ENCODE peak calls at places on chromosomes 7 and 10, in four cellular contexts. T is GM23338, F is PC-9, H is GM23248. J is an unnamed sample. For H3F3A, the result is how much of the 10 kb centered on the place peaks cover.

GRCh38 chr7:28986028-28986427 is 27.9 kb upstream of the TRIL start:
- DNase-seq in T (no peak), F (no peak), H (no peak), J (no peak)

GRCh38 chr10:20877986-20878979 is 18.8 kb downstream of the NEBL start:
- DNase-seq in T (no peak), F (no peak), H (peak), J (peak)

GRCh38 chr10:3897156-3897555 is 112.1 kb upstream of the KLF6 start:
- DNase-seq in T (no peak), F (no peak), H (peak), J (peak)

GRCh38 chr10:131928248-131929095 is 27.7 kb downstream of the PPP2R2D start:
- DNase-seq in T (no peak), F (no peak), H (no peak), J (no peak)

GRCh38 chr7:158373761-158374545 is 213.7 kb downstream of the PTPRN2 start:
- DNase-seq in T (no peak), F (no peak), H (peak), J (no peak)

GRCh38 chr10:130464426-130464825 is 328.2 kb downstream of the GLRX3 start:
- DNase-seq in T (no peak), F (no peak), H (no peak), J (no peak)

GRCh38 chr10:23344251-23344841 is at the start of gene C10orf67:
- DNase-seq in T (peak), F (peak), H (peak), J (peak)

GRCh38 chr10:118635674-118636402 is 40.4 kb upstream of the PRLHR start:
- DNase-seq in T (peak), F (no peak), H (no peak), J (no peak)

GRCh38 chr10:49613160-49613881 is 516 bp upstream of the CHAT start:
- DNase-seq in T (peak), F (no peak), H (no peak), J (no peak)

GRCh38 chr7:44239361-44239760 is 38.6 kb downstream of the YKT6 start:
- DNase-seq in T (no peak), F (no peak), H (no peak), J (no peak)

GRCh38 chr7:63057265-63057664 is 941.4 kb upstream of the ZNF722 start:
- DNase-seq in T (no peak), F (no peak), H (no peak), J (no peak)

GRCh38 chr10:77974396-77975074 is 48.0 kb upstream of the DLG5 start:
- DNase-seq in T (peak), F (peak), H (peak), J (peak)

GRCh38 chr10:54769051-54769450 is 32.0 kb downstream of the PCDH15 start:
- DNase-seq in T (no peak), F (no peak), H (no peak), J (no peak)

GRCh38 chr7:157467496-157468212 is 130.8 kb downstream of the DNAJB6 start:
- DNase-seq in T (no peak), F (no peak), H (no peak), J (no peak)

GRCh38 chr7:152180587-152180986 is 155.1 kb downstream of the GALNT11 start:
- DNase-seq in T (no peak), F (no peak), H (peak), J (no peak)

GRCh38 chr7:18975689-18976280 is 141.7 kb downstream of the TWIST1 start:
- DNase-seq in T (no peak), F (no peak), H (no peak), J (no peak)

GRCh38 chr7:130371059-130371458 is 9.2 kb upstream of the CPA1 start:
- DNase-seq in T (no peak), F (no peak), H (peak), J (no peak)

GRCh38 chr10:95767884-95768556 is 12.1 kb downstream of the ENTPD1 start:
- DNase-seq in T (no peak), F (no peak), H (peak), J (no peak)

GRCh38 chr7:87216701-87217508 is 2.6 kb downstream of the TMEM243 start:
- DNase-seq in T (no peak), F (no peak), H (peak), J (no peak)

GRCh38 chr10:79070091-79070610 is 1.4 kb downstream of the ZMIZ1 start:
- DNase-seq in T (peak), F (peak), H (peak), J (peak)

GRCh38 chr7:47415289-47416212 is 166.4 kb downstream of the TNS3 start:
- DNase-seq in T (no peak), F (no peak), H (no peak), J (no peak)

GRCh38 chr10:124622158-124622557 is 122.0 kb downstream of the FAM53B start:
- DNase-seq in T (no peak), F (no peak), H (no peak), J (no peak)
- H3F3A ChIP-seq in T (under half), F (under half), H (under half), J (under half)

GRCh38 chr10:128187788-128188185 is 61.6 kb upstream of the MKI67 start:
- DNase-seq in T (no peak), F (no peak), H (no peak), J (no peak)
- H3K4me2 ChIP-seq in T (no peak), F (no peak), H (no peak), J (no peak)

DNA sequence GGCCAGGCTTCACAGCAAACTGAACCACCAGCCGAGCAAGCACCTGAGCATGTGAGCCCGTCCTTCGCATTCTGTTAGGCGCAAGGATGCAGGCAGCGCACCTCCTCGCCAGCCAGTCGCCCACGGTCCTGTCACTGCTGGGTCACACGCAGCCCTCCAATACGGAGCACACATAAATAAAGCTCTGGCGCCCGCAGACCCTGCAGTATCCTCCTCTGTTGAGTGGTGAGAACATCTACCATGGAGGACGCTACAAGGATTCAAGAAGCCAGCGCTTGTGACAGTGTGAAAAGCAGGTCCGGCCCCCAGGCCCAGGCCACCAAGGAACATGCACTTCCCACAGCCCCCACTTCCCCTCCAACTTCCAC is 34.9 kb downstream of the VOPP1 start:
- DNase-seq in T (no peak), F (no peak), H (no peak), J (no peak)
- H3F3A ChIP-seq in T (under half), F (half or more), H (under half), J (under half)

DNA sequence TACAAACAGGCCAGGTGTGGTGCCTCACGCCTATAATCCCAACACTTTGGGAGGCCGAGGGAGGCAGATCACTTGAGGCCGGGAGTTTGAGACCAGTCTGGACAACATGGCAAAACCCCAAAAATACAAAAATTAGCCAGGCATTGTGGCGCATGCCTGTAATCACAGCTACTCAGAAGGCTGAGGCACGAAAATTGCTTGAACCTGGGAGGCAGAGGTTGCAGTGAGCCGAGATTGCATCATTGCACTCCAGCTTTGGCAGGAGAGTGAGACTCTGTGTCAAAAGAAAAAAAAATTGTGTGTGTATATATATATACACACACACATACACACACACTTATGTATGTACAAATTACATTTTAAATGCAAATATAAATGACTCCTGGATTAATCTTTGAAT is 76.9 kb upstream of the LRRN3 start:
- DNase-seq in T (no peak), F (no peak), H (no peak), J (no peak)
- H3K4me2 ChIP-seq in T (no peak), F (no peak), H (no peak), J (no peak)

DNA sequence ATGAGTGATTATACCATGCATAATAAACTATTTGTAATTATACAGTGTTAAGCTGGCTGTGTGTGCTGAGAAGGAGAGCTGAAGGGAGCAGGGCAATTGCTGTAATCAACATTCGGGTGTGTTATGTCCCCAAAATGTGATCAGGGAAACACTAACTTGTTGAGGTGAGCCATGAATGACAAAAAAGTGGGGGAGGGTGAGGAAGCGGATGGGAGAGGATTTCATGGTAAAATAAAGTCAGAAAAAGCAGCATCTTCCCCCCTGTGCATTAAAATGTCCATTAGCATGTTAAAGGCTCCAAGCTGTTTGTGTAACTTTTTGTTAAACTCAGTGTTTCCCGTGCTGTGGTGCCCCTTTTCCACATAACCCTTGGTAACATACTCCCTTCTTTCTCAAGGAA is 84.9 kb downstream of the ARID5B start:
- DNase-seq in T (peak), F (no peak), H (no peak), J (no peak)
- H3F3A ChIP-seq in T (under half), F (under half), H (under half), J (under half)

GRCh38 chr7:50393076-50393475 is 57.1 kb downstream of the FIGNL1 start:
- DNase-seq in T (no peak), F (no peak), H (no peak), J (no peak)
- H3K4me2 ChIP-seq in T (no peak), F (no peak), H (no peak), J (no peak)

DNA sequence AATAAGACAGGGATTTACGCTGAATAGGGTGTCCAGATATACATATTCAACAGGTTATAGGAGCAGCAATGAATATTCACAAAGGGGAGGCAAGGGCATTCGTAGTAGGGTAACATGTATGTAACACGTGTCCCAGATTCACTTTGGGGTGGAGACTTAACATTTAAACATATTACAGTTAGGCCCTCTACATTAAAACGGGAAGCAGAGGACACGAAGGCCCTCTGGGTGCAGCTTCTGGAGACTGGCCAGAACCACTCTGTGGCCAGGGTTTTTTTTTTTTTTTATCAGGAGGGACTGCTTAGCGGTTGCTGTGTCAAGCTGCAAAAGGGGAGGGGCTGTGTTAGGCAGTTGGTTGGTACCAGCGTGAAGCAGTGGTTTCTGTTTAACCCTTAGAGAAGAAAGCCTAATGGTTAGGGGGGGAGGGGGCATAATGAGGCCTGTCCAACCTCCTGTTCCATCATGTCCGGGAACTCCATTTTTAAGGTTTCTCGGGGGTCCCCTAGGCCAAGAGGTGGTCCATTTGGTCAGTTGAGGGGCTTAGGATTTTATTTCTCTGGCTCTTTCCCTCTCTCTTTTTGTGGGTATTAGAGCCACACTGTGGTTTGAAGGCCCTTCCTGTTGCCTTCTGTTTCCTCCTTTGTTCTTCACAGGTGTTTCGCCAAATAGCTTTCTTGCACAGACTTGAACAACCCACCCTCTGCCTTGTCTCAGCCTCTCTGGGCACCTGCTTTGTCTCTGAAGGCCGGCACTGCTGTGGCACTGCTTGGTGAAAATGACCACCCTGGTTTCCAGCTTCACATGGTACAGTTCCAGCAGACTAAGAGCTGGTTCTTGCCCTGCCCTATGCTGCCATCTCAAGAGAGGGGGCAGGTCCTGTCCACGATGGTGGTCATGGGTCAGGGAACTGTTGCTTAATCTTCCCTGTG is 26.4 kb downstream of the PRF1 start:
- DNase-seq in T (no peak), F (peak), H (peak), J (peak)
- H3F3A ChIP-seq in T (under half), F (under half), H (under half), J (under half)

GRCh38 chr10:116771101-116771705 is 28.8 kb upstream of the HSPA12A start:
- DNase-seq in T (peak), F (no peak), H (peak), J (peak)
- H3K4me2 ChIP-seq in T (no peak), F (peak), H (peak), J (peak)